ENCODE peak calls at places on chromosomes 12 and 14, in five cellular contexts. M, O, T, A and Z are unnamed samples.

GRCh38 chr12:125355614-125356013 is 290.4 kb downstream of the AACS start:
- DNase-seq in M (no peak), O (no peak), T (no peak), A (no peak), Z (no peak)

GRCh38 chr12:68746572-68747180 is 700 bp downstream of the SLC35E3 start:
- DNase-seq in M (no peak), O (peak), T (peak), A (peak), Z (peak)

GRCh38 chr14:89012272-89013097 is 188.0 kb downstream of the TTC8 start:
- DNase-seq in M (no peak), O (no peak), T (no peak), A (no peak), Z (no peak)

GRCh38 chr12:75721231-75721641 is 209.8 kb upstream of the KRR1 start:
- DNase-seq in M (no peak), O (no peak), T (no peak), A (peak), Z (no peak)

GRCh38 chr14:99554184-99554583 is 49.8 kb downstream of the CCDC85C start:
- DNase-seq in M (no peak), O (no peak), T (no peak), A (no peak), Z (no peak)

GRCh38 chr14:76996563-76997146 is 31.9 kb downstream of the IRF2BPL start:
- DNase-seq in M (no peak), O (no peak), T (no peak), A (no peak), Z (no peak)

GRCh38 chr12:48917857-48918537 is 7.3 kb downstream of the FKBP11 start:
- DNase-seq in M (no peak), O (no peak), T (no peak), A (peak), Z (no peak)

GRCh38 chr12:46224401-46224800 is 44.4 kb downstream of the SLC38A1 start:
- DNase-seq in M (no peak), O (no peak), T (no peak), A (peak), Z (no peak)

GRCh38 chr14:72643317-72643801 is 250.5 kb downstream of the DPF3 start:
- DNase-seq in M (no peak), O (no peak), T (no peak), A (peak), Z (no peak)

GRCh38 chr12:94157891-94158495 is 9.6 kb downstream of the PLXNC1 start:
- DNase-seq in M (no peak), O (peak), T (no peak), A (no peak), Z (peak)

GRCh38 chr14:75242546-75243273 is 35.9 kb upstream of the FOS start:
- DNase-seq in M (no peak), O (no peak), T (no peak), A (peak), Z (no peak)

GRCh38 chr12:4275869-4276253 is 2.3 kb downstream of the CCND2 start:
- DNase-seq in M (no peak), O (no peak), T (no peak), A (no peak), Z (no peak)

GRCh38 chr14:67240168-67240932 is 885 bp upstream of the PALS1 start:
- DNase-seq in M (no peak), O (no peak), T (peak), A (peak), Z (peak)

GRCh38 chr14:103679351-103679750 is 35.9 kb downstream of the XRCC3 start:
- DNase-seq in M (no peak), O (no peak), T (peak), A (no peak), Z (peak)

GRCh38 chr12:76583301-76583700 is 23.7 kb upstream of the OSBPL8 start:
- DNase-seq in M (no peak), O (no peak), T (peak), A (no peak), Z (no peak)

GRCh38 chr12:51323317-51323960 is 535 bp downstream of the BIN2 start:
- DNase-seq in M (peak), O (no peak), T (no peak), A (no peak), Z (peak)